ENCODE peak calls at places on chromosomes 6 and 20, in five cellular contexts. One of them, this sample, is unnamed.

GRCh38 chr6:138821519-138821918 is 25.6 kb downstream of the ECT2L start:
- DNase-seq in lower lobe of right lung: no peak
- DNase-seq in Peyer's patch: no peak
- DNase-seq in NT2/D1: no peak
- DNase-seq in fibroblast of lung: no peak
- DNase-seq in this sample: no peak

GRCh38 chr20:792248-792647 is 23.9 kb upstream of the SLC52A3 start:
- DNase-seq in fibroblast of lung: no peak
- DNase-seq in Peyer's patch: no peak
- DNase-seq in NT2/D1: no peak
- DNase-seq in lower lobe of right lung: no peak
- DNase-seq in this sample: no peak

GRCh38 chr6:143535189-143535614 is 23.7 kb upstream of the FUCA2 start:
- DNase-seq in lower lobe of right lung: no peak
- DNase-seq in Peyer's patch: no peak
- DNase-seq in NT2/D1: no peak
- DNase-seq in fibroblast of lung: no peak
- DNase-seq in this sample: no peak

GRCh38 chr20:58483051-58483450 is 32.1 kb downstream of the APCDD1L start:
- DNase-seq in lower lobe of right lung: no peak
- DNase-seq in Peyer's patch: no peak
- DNase-seq in NT2/D1: no peak
- DNase-seq in fibroblast of lung: no peak
- DNase-seq in this sample: no peak

GRCh38 chr20:11912013-11912663 is 5.6 kb upstream of the BTBD3 start:
- DNase-seq in NT2/D1: no peak
- DNase-seq in Peyer's patch: no peak
- DNase-seq in fibroblast of lung: peak; percentile 23
- DNase-seq in lower lobe of right lung: no peak
- DNase-seq in this sample: no peak

GRCh38 chr6:123321020-123321419 is 315.7 kb downstream of the TRDN start:
- DNase-seq in lower lobe of right lung: no peak
- DNase-seq in Peyer's patch: no peak
- DNase-seq in fibroblast of lung: no peak
- DNase-seq in NT2/D1: no peak
- DNase-seq in this sample: no peak

GRCh38 chr6:138115877-138116660 is 8.8 kb upstream of the PERP start:
- DNase-seq in NT2/D1: peak; percentile 43
- DNase-seq in fibroblast of lung: peak; percentile 81
- DNase-seq in lower lobe of right lung: peak; percentile 60
- DNase-seq in Peyer's patch: no peak
- DNase-seq in this sample: no peak

GRCh38 chr6:26329763-26330511 is 35.1 kb upstream of the BTN3A2 start:
- DNase-seq in Peyer's patch: no peak
- DNase-seq in NT2/D1: peak; percentile 33
- DNase-seq in fibroblast of lung: peak; percentile 74
- DNase-seq in lower lobe of right lung: no peak
- DNase-seq in this sample: no peak

GRCh38 chr6:109449789-109450673 is 5.5 kb downstream of the MICAL1 start:
- DNase-seq in lower lobe of right lung: no peak
- DNase-seq in NT2/D1: no peak
- DNase-seq in Peyer's patch: peak; percentile 50
- DNase-seq in fibroblast of lung: no peak
- DNase-seq in this sample: no peak

GRCh38 chr6:167560673-167561569 is 236.0 kb downstream of the TTLL2 start:
- DNase-seq in fibroblast of lung: no peak
- DNase-seq in Peyer's patch: no peak
- DNase-seq in lower lobe of right lung: no peak
- DNase-seq in NT2/D1: no peak
- DNase-seq in this sample: no peak

GRCh38 chr6:168418151-168418551 is 22.8 kb upstream of the SMOC2 start:
- DNase-seq in fibroblast of lung: no peak
- DNase-seq in lower lobe of right lung: no peak
- DNase-seq in NT2/D1: no peak
- DNase-seq in Peyer's patch: no peak
- DNase-seq in this sample: no peak

GRCh38 chr6:112086744-112087135 is 542 bp downstream of the TUBE1 start:
- DNase-seq in Peyer's patch: no peak
- DNase-seq in lower lobe of right lung: no peak
- DNase-seq in NT2/D1: no peak
- DNase-seq in fibroblast of lung: peak; percentile 68
- DNase-seq in this sample: no peak

GRCh38 chr6:31737315-31738047 is 1.2 kb upstream of the CLIC1 start:
- DNase-seq in lower lobe of right lung: no peak
- DNase-seq in fibroblast of lung: peak; percentile 65
- DNase-seq in Peyer's patch: no peak
- DNase-seq in NT2/D1: no peak
- DNase-seq in this sample: no peak

GRCh38 chr20:36629719-36630340 is 16.2 kb downstream of the SLA2 start:
- DNase-seq in lower lobe of right lung: no peak
- DNase-seq in fibroblast of lung: no peak
- DNase-seq in NT2/D1: no peak
- DNase-seq in Peyer's patch: no peak
- DNase-seq in this sample: no peak

GRCh38 chr6:30881987-30882763 is 2.1 kb upstream of the DDR1 start:
- DNase-seq in Peyer's patch: peak; percentile 45
- DNase-seq in NT2/D1: no peak
- DNase-seq in lower lobe of right lung: no peak
- DNase-seq in fibroblast of lung: peak; percentile 60
- DNase-seq in this sample: no peak

GRCh38 chr6:56868687-56869086 is 86.2 kb upstream of the BEND6 start:
- DNase-seq in NT2/D1: no peak
- DNase-seq in lower lobe of right lung: no peak
- DNase-seq in Peyer's patch: no peak
- DNase-seq in fibroblast of lung: peak; percentile 92
- DNase-seq in this sample: no peak

GRCh38 chr20:63216849-63217471 is 1.0 kb upstream of the YTHDF1 start:
- DNase-seq in NT2/D1: no peak
- DNase-seq in fibroblast of lung: no peak
- DNase-seq in Peyer's patch: no peak
- DNase-seq in lower lobe of right lung: no peak
- DNase-seq in this sample: no peak

GRCh38 chr6:90412538-90413369 is 116.1 kb upstream of the BACH2 start:
- DNase-seq in fibroblast of lung: no peak
- DNase-seq in lower lobe of right lung: no peak
- DNase-seq in NT2/D1: no peak
- DNase-seq in Peyer's patch: no peak
- DNase-seq in this sample: no peak

GRCh38 chr6:90370493-90370959 is 73.9 kb upstream of the BACH2 start:
- DNase-seq in fibroblast of lung: no peak
- DNase-seq in Peyer's patch: no peak
- DNase-seq in NT2/D1: no peak
- DNase-seq in lower lobe of right lung: no peak
- DNase-seq in this sample: no peak

GRCh38 chr6:160883999-160884398 is 107.6 kb upstream of the MAP3K4 start:
- DNase-seq in NT2/D1: no peak
- DNase-seq in fibroblast of lung: no peak
- DNase-seq in Peyer's patch: no peak
- DNase-seq in lower lobe of right lung: no peak
- DNase-seq in this sample: no peak

GRCh38 chr6:19427548-19427947 is 409.6 kb upstream of the ID4 start:
- DNase-seq in lower lobe of right lung: no peak
- DNase-seq in fibroblast of lung: no peak
- DNase-seq in NT2/D1: no peak
- DNase-seq in Peyer's patch: no peak
- DNase-seq in this sample: no peak

GRCh38 chr6:19434065-19434464 is 403.1 kb upstream of the ID4 start:
- DNase-seq in NT2/D1: no peak
- DNase-seq in fibroblast of lung: no peak
- DNase-seq in Peyer's patch: no peak
- DNase-seq in lower lobe of right lung: no peak
- DNase-seq in this sample: no peak

GRCh38 chr6:19435755-19436154 is 401.4 kb upstream of the ID4 start:
- DNase-seq in fibroblast of lung: no peak
- DNase-seq in Peyer's patch: no peak
- DNase-seq in lower lobe of right lung: no peak
- DNase-seq in NT2/D1: no peak
- DNase-seq in this sample: no peak

GRCh38 chr6:19438566-19439353 is 398.4 kb upstream of the ID4 start:
- DNase-seq in Peyer's patch: no peak
- DNase-seq in NT2/D1: no peak
- DNase-seq in fibroblast of lung: no peak
- DNase-seq in lower lobe of right lung: no peak
- DNase-seq in this sample: no peak

DNA sequence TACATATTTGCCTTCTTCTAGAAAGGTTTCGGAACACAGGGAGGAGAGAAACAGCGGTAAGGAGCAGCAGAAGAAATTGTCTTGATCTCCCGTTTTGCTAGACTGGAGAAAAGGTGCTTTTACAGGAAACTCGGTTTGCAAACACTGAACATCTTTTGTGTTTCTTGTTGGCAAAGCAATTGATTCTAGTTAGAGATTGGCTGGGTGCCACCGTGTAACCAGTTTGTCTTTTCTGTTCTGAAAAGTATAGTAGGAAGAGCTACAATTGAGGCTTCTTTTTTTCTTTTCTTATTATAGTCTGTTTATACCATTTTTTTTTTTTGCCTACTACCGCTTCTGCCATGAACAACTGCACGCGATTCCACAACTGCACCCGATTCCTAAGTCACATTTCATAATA is 404.1 kb upstream of the ID4 start:
- DNase-seq in lower lobe of right lung: no peak
- DNase-seq in Peyer's patch: no peak
- DNase-seq in NT2/D1: no peak
- DNase-seq in fibroblast of lung: no peak
- DNase-seq in this sample: no peak
- H3K4me3 ChIP-seq in lower lobe of right lung: no peak overlapping the region
- H3K4me3 ChIP-seq in Peyer's patch: no peak overlapping the region
- H3K4me3 ChIP-seq in NT2/D1: no peak overlapping the region
- H3K4me3 ChIP-seq in fibroblast of lung: no peak overlapping the region
- H3K4me3 ChIP-seq in this sample: no peak overlapping the region

GRCh38 chr6:37182736-37183590 is 13.0 kb downstream of the PIM1 start:
- DNase-seq in Peyer's patch: no peak
- DNase-seq in fibroblast of lung: no peak
- DNase-seq in NT2/D1: no peak
- DNase-seq in lower lobe of right lung: peak; percentile 73
- DNase-seq in this sample: no peak
- H3K4me3 ChIP-seq in Peyer's patch: no peak overlapping the region
- H3K4me3 ChIP-seq in fibroblast of lung: no peak overlapping the region
- H3K4me3 ChIP-seq in NT2/D1: no peak overlapping the region
- H3K4me3 ChIP-seq in lower lobe of right lung: no peak overlapping the region
- H3K4me3 ChIP-seq in this sample: no peak overlapping the region

GRCh38 chr6:35304299-35304698 is 6.7 kb downstream of the DEF6 start:
- DNase-seq in lower lobe of right lung: no peak
- DNase-seq in fibroblast of lung: no peak
- DNase-seq in NT2/D1: no peak
- DNase-seq in Peyer's patch: no peak
- DNase-seq in this sample: no peak
- H3K4me3 ChIP-seq in lower lobe of right lung: no peak overlapping the region
- H3K4me3 ChIP-seq in fibroblast of lung: no peak overlapping the region
- H3K4me3 ChIP-seq in NT2/D1: no peak overlapping the region
- H3K4me3 ChIP-seq in Peyer's patch: no peak overlapping the region
- H3K4me3 ChIP-seq in this sample: no peak overlapping the region

GRCh38 chr6:34393968-34394305 is 1.5 kb upstream of the NUDT3 start:
- DNase-seq in lower lobe of right lung: no peak
- DNase-seq in NT2/D1: no peak
- DNase-seq in Peyer's patch: no peak
- DNase-seq in fibroblast of lung: no peak
- DNase-seq in this sample: no peak
- H3K4me3 ChIP-seq in lower lobe of right lung: no peak overlapping the region
- H3K4me3 ChIP-seq in NT2/D1: no peak overlapping the region
- H3K4me3 ChIP-seq in Peyer's patch: no peak overlapping the region
- H3K4me3 ChIP-seq in fibroblast of lung: no peak overlapping the region
- H3K4me3 ChIP-seq in this sample: no peak overlapping the region

DNA sequence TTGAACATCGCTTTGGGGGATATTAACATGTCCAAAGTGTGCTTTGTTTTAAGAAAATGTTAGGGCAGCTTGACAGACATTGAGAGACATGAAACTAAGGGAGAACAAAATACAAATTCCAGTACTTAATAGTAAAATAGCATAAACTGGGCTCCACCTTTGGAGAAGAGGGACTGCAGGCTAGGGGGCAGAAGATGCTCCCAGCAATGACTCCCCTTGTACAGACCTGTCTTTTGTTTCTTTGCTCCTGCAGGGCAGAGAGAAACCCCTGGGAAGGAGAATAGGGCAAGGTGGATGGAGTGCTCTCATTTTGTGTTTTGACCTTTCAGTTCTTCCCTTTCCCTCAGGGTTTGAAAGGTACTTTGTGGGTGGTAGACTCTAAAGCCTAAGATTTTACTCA is 115.6 kb upstream of the PLCB4 start:
- DNase-seq in Peyer's patch: no peak
- DNase-seq in lower lobe of right lung: no peak
- DNase-seq in NT2/D1: no peak
- DNase-seq in fibroblast of lung: no peak
- DNase-seq in this sample: no peak
- H3K4me3 ChIP-seq in Peyer's patch: no peak overlapping the region
- H3K4me3 ChIP-seq in lower lobe of right lung: no peak overlapping the region
- H3K4me3 ChIP-seq in NT2/D1: no peak overlapping the region
- H3K4me3 ChIP-seq in fibroblast of lung: no peak overlapping the region
- H3K4me3 ChIP-seq in this sample: no peak overlapping the region

GRCh38 chr6:96777113-96777512 is 60.2 kb downstream of the GPR63 start:
- DNase-seq in Peyer's patch: no peak
- DNase-seq in NT2/D1: no peak
- DNase-seq in lower lobe of right lung: no peak
- DNase-seq in fibroblast of lung: no peak
- DNase-seq in this sample: no peak

GRCh38 chr6:96783307-96783706 is 54.0 kb downstream of the GPR63 start:
- DNase-seq in NT2/D1: no peak
- DNase-seq in lower lobe of right lung: no peak
- DNase-seq in Peyer's patch: no peak
- DNase-seq in fibroblast of lung: no peak
- DNase-seq in this sample: no peak

GRCh38 chr6:96784650-96785049 is 52.6 kb downstream of the GPR63 start:
- DNase-seq in fibroblast of lung: no peak
- DNase-seq in Peyer's patch: no peak
- DNase-seq in lower lobe of right lung: no peak
- DNase-seq in NT2/D1: no peak
- DNase-seq in this sample: no peak

GRCh38 chr6:96775727-96776400 is 61.4 kb downstream of the GPR63 start:
- DNase-seq in Peyer's patch: no peak
- DNase-seq in lower lobe of right lung: no peak
- DNase-seq in fibroblast of lung: no peak
- DNase-seq in NT2/D1: no peak
- DNase-seq in this sample: no peak

GRCh38 chr6:96781557-96781956 is 55.7 kb downstream of the GPR63 start:
- DNase-seq in lower lobe of right lung: no peak
- DNase-seq in fibroblast of lung: no peak
- DNase-seq in Peyer's patch: no peak
- DNase-seq in NT2/D1: no peak
- DNase-seq in this sample: no peak
- H3K4me3 ChIP-seq in lower lobe of right lung: no peak overlapping the region
- H3K4me3 ChIP-seq in fibroblast of lung: no peak overlapping the region
- H3K4me3 ChIP-seq in Peyer's patch: no peak overlapping the region
- H3K4me3 ChIP-seq in NT2/D1: no peak overlapping the region
- H3K4me3 ChIP-seq in this sample: no peak overlapping the region

GRCh38 chr6:146788115-146788514 is 189.3 kb downstream of the ADGB start:
- DNase-seq in NT2/D1: no peak
- DNase-seq in lower lobe of right lung: no peak
- DNase-seq in fibroblast of lung: no peak
- DNase-seq in Peyer's patch: no peak
- DNase-seq in this sample: no peak
- H3K4me3 ChIP-seq in NT2/D1: no peak overlapping the region
- H3K4me3 ChIP-seq in lower lobe of right lung: no peak overlapping the region
- H3K4me3 ChIP-seq in fibroblast of lung: no peak overlapping the region
- H3K4me3 ChIP-seq in Peyer's patch: no peak overlapping the region
- H3K4me3 ChIP-seq in this sample: no peak overlapping the region

This sample was measured in iPS DF 6.9.